ENCODE peak calls at places on chromosomes 5 and 9, in five cellular contexts. X is GM23248, F is aorta, V is HAP-1, R is transverse colon. H is an unnamed sample. For H3K27me3, the result is how much of the 10 kb centered on the place peaks cover.

GRCh38 chr5:6525910-6526309 is 77.3 kb downstream of the UBE2QL1 start:
- DNase-seq in R (no peak), X (peak), V (no peak), F (no peak), H (peak)

GRCh38 chr9:77417570-77417969 is 230.6 kb downstream of the GNA14 start:
- DNase-seq in V (no peak), X (peak), F (no peak), R (no peak), H (no peak)

GRCh38 chr5:74415695-74416102 is 224.8 kb downstream of the ENC1 start:
- DNase-seq in X (no peak), V (no peak), F (no peak), R (peak), H (peak)

GRCh38 chr5:56737918-56738606 is 77.3 kb upstream of the MAP3K1 start:
- DNase-seq in V (no peak), R (no peak), X (no peak), F (no peak), H (no peak)

GRCh38 chr5:124981901-124982300 is 235.5 kb upstream of the ZNF608 start:
- DNase-seq in V (no peak), F (no peak), X (no peak), R (no peak), H (peak)

GRCh38 chr5:147809830-147810666 is 21.4 kb downstream of the SPINK1 start:
- DNase-seq in R (no peak), V (no peak), X (no peak), F (no peak), H (no peak)

GRCh38 chr5:145811834-145812625 is 23.1 kb downstream of the PRELID2 start:
- DNase-seq in F (no peak), X (peak), V (no peak), R (no peak), H (peak)

GRCh38 chr5:4901890-4902289 is 238.2 kb upstream of the ADAMTS16 start:
- DNase-seq in R (no peak), X (no peak), F (no peak), V (no peak), H (no peak)

GRCh38 chr5:142095035-142095434 is 13.5 kb upstream of the NDFIP1 start:
- DNase-seq in R (no peak), F (no peak), V (no peak), X (peak), H (no peak)

GRCh38 chr9:77546391-77546790 is 101.7 kb downstream of the GNA14 start:
- DNase-seq in X (no peak), V (no peak), F (no peak), R (no peak), H (no peak)

GRCh38 chr5:1879292-1880263 is 3.1 kb downstream of the IRX4 start:
- DNase-seq in F (no peak), X (no peak), R (no peak), V (no peak), H (no peak)
- H3K27me3 ChIP-seq in F (under half), X (half or more), R (half or more), V (under half), H (half or more)

DNA sequence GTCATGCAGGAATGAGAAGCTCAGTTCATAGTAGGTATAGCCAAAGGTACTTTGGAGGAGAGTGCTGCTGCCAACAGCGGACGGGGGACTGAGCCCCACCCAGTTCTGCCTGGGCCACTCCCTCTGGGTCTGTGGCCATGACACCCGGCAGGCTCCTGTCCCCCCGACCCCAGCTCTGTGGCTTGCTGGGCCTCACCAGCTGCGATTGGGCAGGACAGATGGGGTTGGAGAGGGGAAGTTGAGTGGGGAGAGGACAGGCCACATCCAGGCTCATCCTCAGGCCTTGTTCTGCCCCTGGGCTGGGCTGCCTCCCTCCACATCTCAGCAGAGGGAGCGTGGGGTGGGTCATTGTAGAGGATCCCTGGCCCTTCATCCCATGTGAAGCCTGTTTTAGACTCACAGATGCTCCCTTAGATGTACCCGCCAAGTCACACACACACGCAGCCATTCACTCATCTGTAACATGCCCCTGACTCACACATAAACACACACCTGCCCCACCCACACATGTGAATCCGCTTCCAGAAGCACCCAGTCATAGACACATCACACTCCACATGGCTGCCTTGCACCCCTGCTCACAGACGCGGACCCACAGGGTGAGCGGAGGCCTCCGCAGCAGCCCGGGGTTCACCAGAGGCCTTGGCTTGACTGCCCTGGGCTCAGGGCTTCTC is 48.8 kb downstream of the NTNG2 start:
- DNase-seq in V (no peak), F (no peak), X (peak), R (no peak), H (no peak)
- H3K27me3 ChIP-seq in V (under half), F (under half), X (under half), R (under half), H (under half)

DNA sequence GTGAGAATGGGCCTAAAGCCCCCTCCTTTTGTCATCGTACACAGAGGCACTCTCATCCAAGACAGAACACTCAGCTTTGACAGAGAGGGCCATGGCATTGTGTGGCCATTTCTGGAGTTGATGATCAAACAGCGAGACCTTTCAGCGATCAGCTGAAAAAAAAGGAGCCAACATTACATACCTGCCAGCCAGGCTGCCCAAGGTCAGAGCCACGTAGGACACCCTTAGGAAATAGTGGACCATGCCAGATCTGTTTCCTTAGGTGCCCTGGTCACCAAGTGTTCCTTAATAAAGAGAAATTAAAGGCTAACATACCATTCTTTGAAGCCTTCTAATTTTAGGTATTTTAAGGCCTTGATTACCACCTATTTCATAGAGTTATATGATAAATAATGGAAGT is 105.5 kb upstream of the PRLR start:
- DNase-seq in V (no peak), F (no peak), R (no peak), X (no peak), H (no peak)
- H3K27me3 ChIP-seq in V (under half), F (under half), R (under half), X (under half), H (under half)

GRCh38 chr5:132477784-132478497 is 12.6 kb downstream of the IRF1 start:
- DNase-seq in F (no peak), X (no peak), R (peak), V (no peak), H (peak)
- H3K27me3 ChIP-seq in F (under half), X (under half), R (under half), V (under half), H (under half)

GRCh38 chr9:93946338-93946712 is 8.8 kb downstream of the BARX1 start:
- DNase-seq in R (no peak), X (no peak), F (no peak), V (no peak), H (no peak)

GRCh38 chr9:93949073-93949693 is 6.0 kb downstream of the BARX1 start:
- DNase-seq in F (no peak), V (no peak), R (no peak), X (no peak), H (no peak)

GRCh38 chr9:93947409-93948070 is 7.6 kb downstream of the BARX1 start:
- DNase-seq in X (no peak), R (no peak), F (no peak), V (no peak), H (no peak)

GRCh38 chr9:93949694-93950449 is 5.3 kb downstream of the BARX1 start:
- DNase-seq in V (no peak), X (peak), F (no peak), R (no peak), H (no peak)

GRCh38 chr9:93948456-93949072 is 6.6 kb downstream of the BARX1 start:
- DNase-seq in X (no peak), F (no peak), R (no peak), V (no peak), H (no peak)
- H3K27me3 ChIP-seq in X (half or more), F (under half), R (half or more), V (under half), H (half or more)

GRCh38 chr5:1209896-1210776 is 8.7 kb downstream of the SLC6A19 start:
- DNase-seq in X (no peak), R (no peak), F (no peak), V (no peak), H (no peak)

GRCh38 chr5:1211701-1212100 is 10.3 kb downstream of the SLC6A19 start:
- DNase-seq in V (no peak), R (no peak), X (no peak), F (peak), H (no peak)

GRCh38 chr5:1209552-1209852 is 8.1 kb downstream of the SLC6A19 start:
- DNase-seq in R (no peak), F (no peak), V (no peak), X (no peak), H (no peak)

GRCh38 chr5:1212271-1212670 is 10.9 kb downstream of the SLC6A19 start:
- DNase-seq in F (peak), X (no peak), R (no peak), V (no peak), H (no peak)

GRCh38 chr5:1210832-1211251 is 9.4 kb downstream of the SLC6A19 start:
- DNase-seq in R (no peak), F (peak), V (no peak), X (no peak), H (no peak)
- H3K27me3 ChIP-seq in R (under half), F (under half), V (under half), X (under half), H (under half)

DNA sequence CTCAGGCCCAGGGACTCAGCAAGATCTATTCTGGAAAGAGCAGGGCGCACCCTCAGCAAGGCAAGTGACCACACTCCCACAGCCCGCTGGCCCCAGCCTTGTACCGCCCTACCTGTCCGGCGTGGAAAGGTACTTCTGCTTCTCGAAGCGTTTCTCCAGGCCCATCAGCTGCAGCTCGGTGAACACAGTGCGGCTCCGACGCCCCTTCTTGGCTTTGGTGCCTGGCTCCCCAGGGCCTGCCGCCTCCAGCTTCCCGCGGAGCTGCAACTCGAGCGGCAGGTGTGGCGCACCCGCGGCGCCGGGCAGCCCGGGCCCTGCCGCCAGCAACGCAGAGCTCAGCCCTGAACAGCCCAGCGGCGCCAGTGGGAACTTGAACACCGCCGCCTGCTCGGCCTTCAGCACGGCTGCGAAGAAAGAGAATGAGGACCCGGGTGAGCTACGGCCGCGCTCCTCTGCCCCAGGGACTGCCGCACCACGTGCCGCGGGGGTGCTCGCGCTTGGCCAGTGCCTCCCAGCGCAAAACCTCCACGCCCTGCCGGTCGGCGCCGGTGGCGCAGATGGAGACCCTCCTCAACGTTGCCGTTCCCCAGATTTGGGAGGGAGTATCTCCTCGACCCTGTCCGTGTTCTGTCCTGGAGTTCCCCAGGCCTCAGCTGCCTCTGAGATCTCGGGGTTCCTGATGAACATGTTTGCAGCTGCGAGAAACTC is 2.2 kb downstream of the BARX1 start:
- DNase-seq in R (no peak), X (no peak), F (no peak), V (no peak), H (no peak)
- H3K27me3 ChIP-seq in R (half or more), X (half or more), F (under half), V (under half), H (under half)

GRCh38 chr9:136137321-136138054 is 18.8 kb upstream of the TMEM250 start:
- DNase-seq in F (no peak), V (no peak), X (no peak), R (no peak), H (no peak)

GRCh38 chr9:136136526-136136925 is 17.9 kb upstream of the TMEM250 start:
- DNase-seq in X (no peak), V (no peak), F (no peak), R (no peak), H (no peak)

GRCh38 chr9:136136127-136136445 is 17.4 kb upstream of the TMEM250 start:
- DNase-seq in F (no peak), V (no peak), X (no peak), R (no peak), H (no peak)

GRCh38 chr9:136133959-136134484 is 15.3 kb upstream of the TMEM250 start:
- DNase-seq in X (no peak), F (no peak), R (no peak), V (no peak), H (no peak)

GRCh38 chr9:136135326-136136126 is 16.9 kb upstream of the TMEM250 start:
- DNase-seq in F (no peak), V (no peak), R (no peak), X (no peak), H (no peak)
- H3K27me3 ChIP-seq in F (under half), V (under half), R (half or more), X (half or more), H (under half)

GRCh38 chr5:84014966-84015365 is 294.3 kb upstream of the HAPLN1 start:
- DNase-seq in V (no peak), R (no peak), X (no peak), F (no peak), H (no peak)
- H3K27me3 ChIP-seq in V (under half), R (under half), X (under half), F (under half), H (under half)

H was measured in small intestine.